ENCODE peak calls at places on chromosome 15, in four cellular contexts. B is HepG2, D is K562, L is GM12878. P is an unnamed sample.
A peak's percentile ranks its signal among the peaks of the same experiment; 100 is the strongest.

GRCh38 chr15:41115088-41115651 is 910 bp downstream of the INO80 start:
- DNase-seq in B (peak; percentile 58), D (no peak), L (peak; percentile 25), P (no peak)

GRCh38 chr15:64859226-64859625 is 17.5 kb downstream of the PLEKHO2 start:
- DNase-seq in B (no peak), D (no peak), L (no peak), P (no peak)

GRCh38 chr15:63911160-63911559 is 77.4 kb upstream of the HERC1 start:
- DNase-seq in B (no peak), D (no peak), L (no peak), P (no peak)

GRCh38 chr15:64157599-64158125 is 5.2 kb downstream of the PPIB start:
- DNase-seq in B (no peak), D (no peak), L (no peak), P (no peak)

GRCh38 chr15:50993598-50993997 is 85.1 kb downstream of the AP4E1 start:
- DNase-seq in B (no peak), D (no peak), L (no peak), P (no peak)

GRCh38 chr15:26179906-26180305 is 316.8 kb upstream of the ATP10A start:
- DNase-seq in B (peak; percentile 4), D (peak; percentile 14), L (no peak), P (peak; percentile 76)

GRCh38 chr15:99668533-99669182 is 64.6 kb downstream of the LYSMD4 start:
- DNase-seq in B (peak; percentile 4), D (no peak), L (no peak), P (no peak)

GRCh38 chr15:86855307-86855706 is 775.6 kb downstream of the AGBL1 start:
- DNase-seq in B (no peak), D (no peak), L (no peak), P (no peak)

GRCh38 chr15:70111203-70112017 is 13.7 kb upstream of the TLE3 start:
- DNase-seq in B (no peak), D (peak; percentile 83), L (no peak), P (peak; percentile 84)

GRCh38 chr15:90240856-90241255 is 6.8 kb downstream of the GDPGP1 start:
- DNase-seq in B (no peak), D (no peak), L (no peak), P (no peak)

GRCh38 chr15:82737975-82738374 is 28.3 kb upstream of the AP3B2 start:
- DNase-seq in B (no peak), D (peak; percentile 32), L (no peak), P (no peak)

GRCh38 chr15:69484837-69485236 is 32.2 kb downstream of the RPLP1 start:
- DNase-seq in B (no peak), D (no peak), L (no peak), P (no peak)

GRCh38 chr15:31197497-31198414 is 96.2 kb upstream of the TRPM1 start:
- DNase-seq in B (peak; percentile 33), D (peak; percentile 59), L (peak; percentile 47), P (peak; percentile 80)
- TF ChIP-seq CTCF in B (peak; percentile 88), D (peak; percentile 82), L (peak; percentile 91), P (peak; percentile 90)

GRCh38 chr15:73305331-73306211 is 63.2 kb downstream of the HCN4 start:
- DNase-seq in B (peak; percentile 57), D (peak; percentile 74), L (no peak), P (peak; percentile 57)
- TF ChIP-seq TCF7 in B (no peak), D (no peak), L (no peak), P (no peak)

GRCh38 chr15:48395532-48396011 is 64.3 kb downstream of the DUT start:
- DNase-seq in B (no peak), D (no peak), L (no peak), P (no peak)
- TF ChIP-seq USF2 in B (no peak), D (no peak), L (no peak), P (no peak)

GRCh38 chr15:57306944-57307411 is 69.3 kb upstream of the CGNL1 start:
- DNase-seq in B (no peak), D (no peak), L (no peak), P (no peak)
- TF ChIP-seq CTCF in B (no peak), D (no peak), L (no peak), P (peak; percentile 4)

GRCh38 chr15:83890584-83890983 is 236.7 kb downstream of the ADAMTSL3 start:
- DNase-seq in B (no peak), D (no peak), L (no peak), P (no peak)
- TF ChIP-seq TCF7 in B (no peak), D (no peak), L (no peak), P (no peak)

DNA sequence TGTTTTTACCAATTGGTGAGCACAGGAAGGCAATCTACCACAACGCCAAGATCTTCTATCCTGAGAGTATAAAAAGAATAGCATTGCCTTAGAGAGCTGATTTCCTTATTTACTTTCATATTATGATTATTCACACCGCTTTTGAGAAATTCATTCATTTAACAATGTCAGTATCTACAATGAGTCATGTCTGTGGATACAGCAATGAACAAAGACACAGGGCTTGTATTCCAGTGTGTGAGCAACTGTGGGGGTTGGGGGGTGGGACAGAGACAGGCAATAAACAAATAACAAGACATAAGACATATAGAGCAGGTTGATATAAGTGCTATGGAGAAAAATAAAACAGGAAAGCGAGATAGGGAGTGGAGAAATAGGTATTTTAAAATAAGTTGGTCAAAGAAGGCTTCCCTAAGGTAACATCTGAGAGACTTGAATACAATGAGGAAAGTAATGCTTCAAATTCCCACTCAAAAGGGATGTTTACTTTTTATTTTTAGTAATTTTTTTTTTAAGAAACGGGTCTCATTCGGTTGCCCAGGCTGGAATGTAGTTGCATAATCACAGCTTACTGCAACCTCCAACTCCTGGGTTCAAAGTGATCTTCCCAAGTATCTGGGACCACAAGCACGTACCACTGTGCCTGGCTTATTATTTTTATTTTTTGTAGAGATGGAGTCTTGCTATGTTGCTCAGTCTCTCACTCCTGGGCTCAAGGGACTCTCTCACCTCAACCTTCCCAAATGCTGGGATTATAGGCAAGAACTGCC is 45.7 kb downstream of the PGBD4 start:
- DNase-seq in B (no peak), D (no peak), L (no peak), P (no peak)
- TF ChIP-seq USF2 in B (no peak), D (no peak), L (no peak), P (no peak)

GRCh38 chr15:57589276-57590073 is 2.2 kb upstream of the MYZAP start:
- DNase-seq in B (no peak), D (no peak), L (no peak), P (no peak)

GRCh38 chr15:57592426-57592825 is 722 bp downstream of the MYZAP start:
- DNase-seq in B (no peak), D (no peak), L (no peak), P (no peak)

GRCh38 chr15:57591237-57591821 is 375 bp upstream of the MYZAP start:
- DNase-seq in B (no peak), D (no peak), L (no peak), P (no peak)

GRCh38 chr15:57592836-57593420 is 1.2 kb downstream of the MYZAP start:
- DNase-seq in B (no peak), D (no peak), L (no peak), P (no peak)

GRCh38 chr15:57591822-57592367 is at the start of gene MYZAP:
- DNase-seq in B (no peak), D (peak; percentile 45), L (no peak), P (peak; percentile 66)
- TF ChIP-seq CTCF in B (no peak), D (no peak), L (no peak), P (no peak)

GRCh38 chr15:58260911-58261267 is 122.7 kb downstream of the AQP9 start:
- DNase-seq in B (no peak), D (no peak), L (no peak), P (no peak)
- TF ChIP-seq TCF7 in B (no peak), D (no peak), L (no peak), P (no peak)